ENCODE peak calls at places on chromosome 21, in five cellular contexts. X, L, W, U and Y are unnamed samples. For H3K27me3, the result is how much of the 10 kb centered on the place peaks cover.

GRCh38 chr21:17387030-17387617 is 125.7 kb upstream of the CXADR start:
- DNase-seq in X (peak), L (no peak), W (peak), U (no peak), Y (no peak)

GRCh38 chr21:29347274-29347681 is 48.6 kb downstream of the BACH1 start:
- DNase-seq in X (no peak), L (no peak), W (no peak), U (no peak), Y (no peak)

GRCh38 chr21:30990514-30991304 is 47.6 kb downstream of the KRTAP19-8 start:
- DNase-seq in X (peak), L (no peak), W (no peak), U (no peak), Y (no peak)

GRCh38 chr21:18424250-18424649 is 20.7 kb upstream of the TMPRSS15 start:
- DNase-seq in X (no peak), L (no peak), W (no peak), U (no peak), Y (no peak)

GRCh38 chr21:16522512-16522911 is 792.7 kb downstream of the USP25 start:
- DNase-seq in X (no peak), L (no peak), W (no peak), U (peak), Y (no peak)

GRCh38 chr21:18430341-18430740 is 26.8 kb upstream of the TMPRSS15 start:
- DNase-seq in X (no peak), L (no peak), W (no peak), U (no peak), Y (no peak)

GRCh38 chr21:41361786-41362604 is at the start of gene MX2:
- DNase-seq in X (no peak), L (peak), W (peak), U (peak), Y (no peak)

GRCh38 chr21:16070207-16070651 is 340.4 kb downstream of the USP25 start:
- DNase-seq in X (no peak), L (no peak), W (no peak), U (no peak), Y (no peak)

GRCh38 chr21:41086551-41086950 is 81.4 kb upstream of the BACE2 start:
- DNase-seq in X (no peak), L (peak), W (no peak), U (no peak), Y (no peak)

GRCh38 chr21:28310711-28311110 is 682.0 kb downstream of the LTN1 start:
- DNase-seq in X (no peak), L (no peak), W (no peak), U (no peak), Y (no peak)

GRCh38 chr21:21801921-21802320 is 803.7 kb downstream of the NCAM2 start:
- DNase-seq in X (peak), L (no peak), W (no peak), U (no peak), Y (no peak)

GRCh38 chr21:14452031-14452778 is 69.3 kb upstream of the HSPA13 start:
- DNase-seq in X (no peak), L (no peak), W (no peak), U (no peak), Y (no peak)

GRCh38 chr21:31912501-31912900 is 39.7 kb downstream of the HUNK start:
- DNase-seq in X (no peak), L (no peak), W (no peak), U (no peak), Y (no peak)

GRCh38 chr21:40158356-40158755 is 291.1 kb downstream of the PCP4 start:
- DNase-seq in X (no peak), L (no peak), W (no peak), U (no peak), Y (no peak)

GRCh38 chr21:46604329-46604974 is 430 bp downstream of the S100B start:
- DNase-seq in X (no peak), L (no peak), W (no peak), U (no peak), Y (no peak)

GRCh38 chr21:41369105-41369914 is 7.5 kb downstream of the MX2 start:
- DNase-seq in X (peak), L (peak), W (no peak), U (no peak), Y (no peak)

GRCh38 chr21:28397040-28397439 is 595.6 kb downstream of the LTN1 start:
- DNase-seq in X (no peak), L (no peak), W (no peak), U (no peak), Y (no peak)

GRCh38 chr21:16865612-16866011 is 647.2 kb upstream of the CXADR start:
- DNase-seq in X (no peak), L (no peak), W (no peak), U (no peak), Y (no peak)

GRCh38 chr21:29034678-29035077 is 10.2 kb downstream of the USP16 start:
- DNase-seq in X (no peak), L (no peak), W (no peak), U (no peak), Y (no peak)

GRCh38 chr21:40118527-40118926 is 251.3 kb downstream of the PCP4 start:
- DNase-seq in X (no peak), L (no peak), W (no peak), U (no peak), Y (no peak)

GRCh38 chr21:27024316-27024715 is 57.4 kb upstream of the ADAMTS5 start:
- DNase-seq in X (no peak), L (no peak), W (peak), U (peak), Y (no peak)

GRCh38 chr21:31339736-31340135 is 4.3 kb downstream of the TIAM1 start:
- DNase-seq in X (no peak), L (no peak), W (no peak), U (no peak), Y (no peak)

GRCh38 chr21:17602874-17603273 is 9.8 kb downstream of the BTG3 start:
- DNase-seq in X (no peak), L (no peak), W (peak), U (no peak), Y (no peak)

GRCh38 chr21:31986035-31986856 is 113.4 kb downstream of the HUNK start:
- DNase-seq in X (no peak), L (no peak), W (no peak), U (no peak), Y (no peak)

GRCh38 chr21:28239345-28239744 is 753.3 kb downstream of the LTN1 start:
- DNase-seq in X (no peak), L (peak), W (no peak), U (no peak), Y (no peak)

GRCh38 chr21:43644609-43645008 is 14.7 kb downstream of the HSF2BP start:
- DNase-seq in X (no peak), L (no peak), W (peak), U (no peak), Y (no peak)

GRCh38 chr21:19541612-19542011 is 1138.0 kb upstream of the TMPRSS15 start:
- DNase-seq in X (no peak), L (no peak), W (no peak), U (no peak), Y (no peak)

GRCh38 chr21:41359289-41359688 is 2.5 kb upstream of the MX2 start:
- DNase-seq in X (peak), L (no peak), W (no peak), U (no peak), Y (no peak)

GRCh38 chr21:21731626-21732025 is 733.4 kb downstream of the NCAM2 start:
- DNase-seq in X (no peak), L (no peak), W (no peak), U (no peak), Y (no peak)

DNA sequence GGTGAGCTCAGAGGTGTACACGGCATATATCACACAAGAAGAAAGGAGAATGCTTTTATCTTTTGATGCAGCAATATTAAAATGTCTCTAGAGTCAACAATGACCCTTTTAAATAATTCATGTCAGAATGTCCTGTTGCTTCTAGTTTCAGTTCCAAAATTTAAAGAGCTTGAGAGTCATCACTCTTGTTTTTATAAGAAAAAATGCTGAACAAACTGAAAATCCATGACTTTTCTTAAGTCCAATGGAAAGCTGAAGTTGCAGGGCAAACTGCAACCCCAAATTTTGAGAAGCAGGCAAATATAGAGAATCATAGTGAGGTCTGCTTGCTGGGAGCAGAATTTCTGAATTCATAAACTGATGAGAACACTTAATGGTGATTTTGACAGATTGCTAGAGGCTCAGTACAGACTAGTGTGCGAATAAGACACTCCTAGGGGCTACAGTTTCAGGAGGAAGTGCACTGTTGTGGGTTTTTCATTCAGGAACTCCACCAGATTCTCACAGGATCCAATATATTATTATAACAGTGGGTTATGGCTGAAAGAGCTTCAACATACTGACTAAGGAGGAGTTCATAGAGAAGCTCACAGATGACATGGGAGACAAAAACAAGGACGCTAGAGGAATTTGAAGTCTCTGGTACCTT is 135.1 kb downstream of the CLIC6 start:
- DNase-seq in X (no peak), L (no peak), W (no peak), U (no peak), Y (no peak)
- H3K27me3 ChIP-seq in X (under half), L (under half), W (under half), U (under half), Y (under half)

DNA sequence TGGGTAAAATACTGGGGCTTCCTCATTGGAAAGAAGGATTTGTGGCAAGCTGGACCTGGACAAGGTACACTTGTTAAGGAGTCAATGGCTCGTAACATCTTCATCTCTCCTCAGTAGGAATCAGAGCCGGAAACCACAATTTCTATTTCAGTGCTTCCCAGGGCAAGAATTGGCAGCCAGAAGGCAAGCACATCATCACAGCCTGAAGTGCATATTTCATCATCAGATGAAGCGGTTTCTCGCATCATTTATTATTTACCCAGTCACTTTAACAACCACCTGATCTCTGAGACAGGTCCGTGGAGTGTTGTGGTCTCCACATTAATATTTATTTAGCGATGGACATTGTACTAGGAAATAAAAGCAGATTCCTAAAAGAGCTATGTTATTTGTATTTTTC is 55.0 kb downstream of the KCNJ15 start:
- DNase-seq in X (no peak), L (no peak), W (no peak), U (no peak), Y (no peak)
- H3K27me3 ChIP-seq in X (under half), L (under half), W (under half), U (under half), Y (under half)

DNA sequence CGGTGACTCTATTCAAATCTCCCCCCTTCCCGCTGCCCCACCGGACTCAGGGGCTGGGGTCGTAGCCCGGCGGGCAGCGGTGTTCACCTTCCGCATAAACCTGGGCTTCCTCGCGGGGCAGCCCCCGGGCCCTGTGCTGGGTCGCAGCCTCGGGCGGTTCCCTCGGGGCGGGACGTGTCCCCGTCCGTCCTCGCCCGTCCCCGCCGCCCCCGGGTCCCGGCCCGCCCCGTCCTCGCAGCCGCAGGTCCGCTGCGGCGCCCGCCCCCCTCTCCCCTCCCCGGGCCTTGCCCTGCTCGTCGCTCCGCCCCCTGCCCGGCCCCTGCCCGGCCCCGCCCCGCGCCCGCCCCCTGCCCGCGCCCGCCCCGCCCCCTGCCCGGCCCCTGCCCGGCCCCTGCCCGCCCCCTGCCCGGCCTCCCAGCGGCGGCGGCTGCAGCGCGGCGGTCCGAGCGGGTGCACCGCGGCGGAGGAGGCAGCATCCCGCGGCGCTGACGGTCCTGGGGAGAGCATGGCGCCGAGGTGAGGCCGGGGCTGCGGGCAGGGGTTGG is at the start of gene COL18A1:
- DNase-seq in X (peak), L (no peak), W (no peak), U (no peak), Y (no peak)
- H3K27me3 ChIP-seq in X (under half), L (under half), W (under half), U (under half), Y (under half)

GRCh38 chr21:38401527-38401926 is 96.8 kb downstream of the ERG start:
- DNase-seq in X (no peak), L (no peak), W (no peak), U (no peak), Y (no peak)

GRCh38 chr21:38402795-38403194 is 95.5 kb downstream of the ERG start:
- DNase-seq in X (no peak), L (no peak), W (no peak), U (no peak), Y (no peak)

GRCh38 chr21:38404134-38404533 is 94.1 kb downstream of the ERG start:
- DNase-seq in X (no peak), L (no peak), W (no peak), U (no peak), Y (no peak)

GRCh38 chr21:38402291-38402690 is 96.0 kb downstream of the ERG start:
- DNase-seq in X (no peak), L (no peak), W (no peak), U (no peak), Y (peak)

DNA sequence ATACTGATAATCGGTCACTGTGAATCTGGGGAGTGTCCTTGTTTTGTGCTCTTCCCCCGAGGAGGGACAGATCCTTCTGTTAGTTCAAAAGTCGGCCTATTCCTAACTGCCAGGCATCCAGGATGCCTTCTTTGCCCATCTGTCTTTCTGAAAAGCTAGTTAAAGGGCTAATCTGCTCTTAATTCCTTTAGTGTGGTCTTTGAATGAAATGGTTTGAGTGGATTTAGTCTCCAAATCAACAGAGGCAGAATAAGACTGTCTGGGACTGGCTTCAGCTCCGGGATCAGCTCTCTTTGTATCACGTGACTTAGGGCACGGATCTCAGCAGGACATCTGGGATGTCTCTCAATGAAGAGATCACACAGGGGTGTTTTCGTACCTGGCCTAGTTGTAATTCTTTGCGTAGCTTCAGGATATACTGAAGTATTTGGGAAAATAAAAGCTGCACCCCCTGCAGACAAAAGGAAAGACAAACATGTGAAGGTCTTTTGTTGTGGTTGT is 98.0 kb downstream of the ERG start:
- DNase-seq in X (no peak), L (no peak), W (no peak), U (no peak), Y (no peak)
- H3K27me3 ChIP-seq in X (under half), L (under half), W (under half), U (under half), Y (under half)

GRCh38 chr21:34934350-34934749 is 114.8 kb downstream of the RUNX1 start:
- DNase-seq in X (no peak), L (no peak), W (no peak), U (no peak), Y (no peak)
- H3K27me3 ChIP-seq in X (under half), L (under half), W (under half), U (under half), Y (under half)

DNA sequence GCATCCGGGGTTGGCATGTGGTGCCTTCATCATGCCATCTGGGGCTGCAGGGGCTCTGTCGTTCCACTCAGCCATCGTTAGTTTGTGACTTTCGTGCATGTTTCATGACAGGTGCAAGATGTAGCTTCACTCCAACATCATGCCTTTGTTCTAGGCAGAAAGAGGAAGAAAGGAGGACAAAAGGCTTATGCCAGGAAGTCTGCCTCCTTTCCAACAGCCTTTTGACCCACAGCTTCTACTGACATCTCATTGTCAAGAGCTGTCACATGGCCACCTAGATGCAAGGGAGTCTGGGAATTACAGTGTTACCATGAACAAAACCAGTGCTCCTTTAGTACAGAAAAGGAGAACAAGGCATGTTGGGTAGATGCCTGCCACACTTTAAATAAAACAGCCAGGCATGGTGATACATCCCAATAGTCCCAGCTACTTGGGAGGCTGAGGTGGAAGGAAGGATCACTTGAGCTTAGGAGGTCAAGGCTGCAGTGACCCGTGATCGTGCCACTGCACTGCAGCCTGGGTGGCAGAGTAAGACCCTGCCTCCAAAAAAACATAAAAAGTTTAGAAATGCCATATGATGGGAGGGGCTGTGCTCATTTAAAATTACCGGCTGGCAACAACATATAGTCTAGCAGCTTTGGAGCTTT is 7.3 kb downstream of the DOP1B start:
- DNase-seq in X (no peak), L (no peak), W (no peak), U (no peak), Y (no peak)
- H3K27me3 ChIP-seq in X (under half), L (under half), W (under half), U (under half), Y (under half)

DNA sequence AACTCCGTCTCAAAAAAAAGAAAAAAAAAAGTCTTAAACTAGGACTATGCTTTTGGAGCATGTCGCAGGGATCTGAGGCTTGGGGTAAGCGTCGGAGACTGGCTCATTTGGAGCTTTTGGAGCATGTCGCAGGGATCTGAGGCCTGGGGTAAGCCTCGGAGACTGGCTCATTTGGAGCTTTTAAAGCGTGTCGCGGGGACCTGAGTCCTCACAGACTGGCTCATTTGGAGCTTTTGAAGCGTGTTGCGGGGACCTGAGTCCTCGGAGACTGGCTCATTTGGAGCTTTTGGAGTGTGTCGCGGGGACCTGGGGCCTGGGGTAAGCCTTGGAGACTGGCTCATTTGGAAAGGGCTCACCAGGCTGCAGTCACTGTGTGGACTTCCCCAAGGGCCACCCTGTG is 13.6 kb upstream of the TSPEAR start:
- DNase-seq in X (peak), L (peak), W (no peak), U (no peak), Y (no peak)
- H3K27me3 ChIP-seq in X (under half), L (half or more), W (under half), U (under half), Y (under half)

GRCh38 chr21:37009740-37010341 is 3.3 kb downstream of the RIPPLY3 start:
- DNase-seq in X (peak), L (peak), W (peak), U (no peak), Y (no peak)
- H3K27me3 ChIP-seq in X (under half), L (under half), W (under half), U (under half), Y (under half)

GRCh38 chr21:33174756-33175155 is 55.0 kb upstream of the IFNAR2 start:
- DNase-seq in X (no peak), L (no peak), W (no peak), U (no peak), Y (no peak)

GRCh38 chr21:33171584-33172169 is 58.1 kb upstream of the IFNAR2 start:
- DNase-seq in X (no peak), L (no peak), W (no peak), U (no peak), Y (no peak)

GRCh38 chr21:33168886-33169285 is 60.9 kb upstream of the IFNAR2 start:
- DNase-seq in X (no peak), L (no peak), W (no peak), U (no peak), Y (no peak)

GRCh38 chr21:33169360-33169759 is 60.4 kb upstream of the IFNAR2 start:
- DNase-seq in X (no peak), L (no peak), W (no peak), U (no peak), Y (no peak)
- H3K27me3 ChIP-seq in X (under half), L (under half), W (under half), U (under half), Y (under half)

GRCh38 chr21:42395910-42396625 is at the start of gene TMPRSS3:
- DNase-seq in X (no peak), L (no peak), W (no peak), U (no peak), Y (no peak)

GRCh38 chr21:42395302-42395701 is 550 bp downstream of the TMPRSS3 start:
- DNase-seq in X (no peak), L (no peak), W (no peak), U (no peak), Y (no peak)

GRCh38 chr21:42392731-42393442 is 3.0 kb downstream of the TMPRSS3 start:
- DNase-seq in X (no peak), L (no peak), W (peak), U (no peak), Y (no peak)

GRCh38 chr21:42391297-42391696 is 4.6 kb downstream of the TMPRSS3 start:
- DNase-seq in X (no peak), L (no peak), W (no peak), U (no peak), Y (no peak)

GRCh38 chr21:42393443-42393950 is 2.4 kb downstream of the TMPRSS3 start:
- DNase-seq in X (no peak), L (no peak), W (no peak), U (no peak), Y (no peak)
- H3K27me3 ChIP-seq in X (under half), L (under half), W (under half), U (under half), Y (under half)